ENCODE peak calls at places on chromosomes 16 and 17, in seven cellular contexts. C is AG04450; Q is uterus; B is CD8-positive, alpha-beta T cell; K is fibroblast of lung; L is GM12865; N is transverse colon. A is an unnamed sample.

GRCh38 chr17:31495049-31495885 is 103.8 kb downstream of the RAB11FIP4 start:
- DNase-seq in C (no peak), Q (no peak), B (no peak), K (no peak), L (no peak), N (peak; percentile 69), A (no peak)

GRCh38 chr16:49473131-49473530 is 99.5 kb downstream of the C16orf78 start:
- DNase-seq in C (no peak), Q (peak; percentile 4), B (no peak), K (no peak), L (no peak), N (no peak), A (no peak)

GRCh38 chr16:23081675-23082119 is 67.6 kb downstream of the USP31 start:
- DNase-seq in C (no peak), Q (peak; percentile 46), B (no peak), K (peak; percentile 90), L (no peak), N (no peak), A (no peak)

GRCh38 chr16:86874141-86874540 is 295.8 kb downstream of the FOXL1 start:
- DNase-seq in C (no peak), Q (no peak), B (no peak), K (no peak), L (peak; percentile 5), N (no peak), A (peak; percentile 26)

GRCh38 chr17:43151880-43152456 is 19.0 kb upstream of the NBR1 start:
- DNase-seq in C (no peak), Q (no peak), B (no peak), K (no peak), L (no peak), N (no peak), A (no peak)

GRCh38 chr17:11251561-11252107 is 10.6 kb downstream of the SHISA6 start:
- DNase-seq in C (no peak), Q (no peak), B (no peak), K (no peak), L (no peak), N (no peak), A (no peak)

GRCh38 chr16:23145186-23145585 is 4.1 kb downstream of the USP31 start:
- DNase-seq in C (no peak), Q (peak; percentile 49), B (no peak), K (peak; percentile 14), L (no peak), N (no peak), A (no peak)

GRCh38 chr17:77844681-77845080 is 113.8 kb upstream of the TNRC6C start:
- DNase-seq in C (no peak), Q (no peak), B (no peak), K (no peak), L (no peak), N (no peak), A (no peak)

GRCh38 chr16:27225536-27226360 is 22.4 kb downstream of the KDM8 start:
- DNase-seq in C (no peak), Q (no peak), B (no peak), K (no peak), L (peak; percentile 29), N (peak; percentile 65), A (no peak)

GRCh38 chr16:88411951-88412576 is 29.3 kb downstream of the ZNF469 start:
- DNase-seq in C (no peak), Q (no peak), B (no peak), K (no peak), L (no peak), N (no peak), A (no peak)

GRCh38 chr16:84156342-84156784 is 11.3 kb downstream of the DNAAF1 start:
- DNase-seq in C (no peak), Q (no peak), B (no peak), K (peak; percentile 54), L (no peak), N (no peak), A (no peak)

GRCh38 chr16:88393034-88393433 is 10.3 kb downstream of the ZNF469 start:
- DNase-seq in C (no peak), Q (no peak), B (no peak), K (no peak), L (no peak), N (no peak), A (no peak)

GRCh38 chr17:66466421-66466820 is 164.0 kb downstream of the PRKCA start:
- DNase-seq in C (no peak), Q (no peak), B (no peak), K (no peak), L (no peak), N (no peak), A (no peak)

GRCh38 chr17:44768505-44769142 is 9.8 kb downstream of the ADAM11 start:
- DNase-seq in C (no peak), Q (no peak), B (no peak), K (no peak), L (no peak), N (no peak), A (no peak)

GRCh38 chr17:3533752-3534151 is 23.9 kb downstream of the TRPV3 start:
- DNase-seq in C (no peak), Q (no peak), B (no peak), K (no peak), L (no peak), N (no peak), A (no peak)

GRCh38 chr16:30875881-30876791 is 17.7 kb downstream of the BCL7C start:
- DNase-seq in C (no peak), Q (no peak), B (peak; percentile 58), K (peak; percentile 39), L (peak; percentile 84), N (peak; percentile 27), A (peak; percentile 30)

GRCh38 chr16:11614587-11615175 is 28.0 kb upstream of the LITAF start:
- DNase-seq in C (no peak), Q (no peak), B (no peak), K (peak; percentile 23), L (no peak), N (no peak), A (no peak)

GRCh38 chr17:48239603-48239995 is 132.0 kb downstream of the SNX11 start:
- DNase-seq in C (no peak), Q (no peak), B (no peak), K (no peak), L (no peak), N (no peak), A (no peak)

GRCh38 chr17:31627960-31628359 is 231.1 kb downstream of the COPRS start:
- DNase-seq in C (peak; percentile 74), Q (no peak), B (no peak), K (peak; percentile 92), L (no peak), N (no peak), A (no peak)

GRCh38 chr16:22732959-22733358 is 81.0 kb upstream of the HS3ST2 start:
- DNase-seq in C (no peak), Q (no peak), B (no peak), K (no peak), L (no peak), N (no peak), A (no peak)

GRCh38 chr16:69393898-69394849 is 8.4 kb upstream of the TERF2 start:
- DNase-seq in C (no peak), Q (no peak), B (no peak), K (no peak), L (no peak), N (no peak), A (no peak)

GRCh38 chr17:11608396-11608795 is 10.1 kb downstream of the DNAH9 start:
- DNase-seq in C (no peak), Q (peak; percentile 86), B (no peak), K (no peak), L (no peak), N (peak; percentile 62), A (no peak)

GRCh38 chr16:76946879-76947278 is 244.1 kb upstream of the MON1B start:
- DNase-seq in C (peak; percentile 60), Q (no peak), B (no peak), K (peak; percentile 87), L (peak; percentile 8), N (no peak), A (no peak)

GRCh38 chr17:75061618-75062017 is 14.6 kb downstream of the KCTD2 start:
- DNase-seq in C (no peak), Q (no peak), B (no peak), K (no peak), L (no peak), N (no peak), A (no peak)
- TF ChIP-seq CTCF in C (no peak), Q (no peak), B (no peak), K (no peak), L (no peak), N (no peak), A (no peak)

GRCh38 chr16:6027733-6028132 is 930.1 kb upstream of the EEF2KMT start:
- DNase-seq in C (no peak), Q (no peak), B (no peak), K (no peak), L (no peak), N (no peak), A (no peak)

GRCh38 chr16:6035161-6035560 is 937.6 kb upstream of the EEF2KMT start:
- DNase-seq in C (no peak), Q (no peak), B (no peak), K (no peak), L (no peak), N (no peak), A (no peak)

GRCh38 chr16:6031567-6031966 is 934.0 kb upstream of the EEF2KMT start:
- DNase-seq in C (no peak), Q (no peak), B (no peak), K (no peak), L (no peak), N (no peak), A (no peak)

GRCh38 chr16:6031102-6031501 is 933.5 kb upstream of the EEF2KMT start:
- DNase-seq in C (no peak), Q (no peak), B (no peak), K (no peak), L (no peak), N (no peak), A (no peak)

GRCh38 chr16:6032438-6032837 is 934.8 kb upstream of the EEF2KMT start:
- DNase-seq in C (no peak), Q (no peak), B (no peak), K (no peak), L (no peak), N (no peak), A (no peak)
- TF ChIP-seq CTCF in C (no peak), Q (no peak), B (no peak), K (no peak), L (no peak), N (no peak), A (no peak)

GRCh38 chr16:56842133-56842532 is 22.9 kb upstream of the SLC12A3 start:
- DNase-seq in C (no peak), Q (no peak), B (no peak), K (no peak), L (no peak), N (no peak), A (no peak)
- TF ChIP-seq CTCF in C (no peak), Q (no peak), B (no peak), K (no peak), L (no peak), N (no peak), A (no peak)

DNA sequence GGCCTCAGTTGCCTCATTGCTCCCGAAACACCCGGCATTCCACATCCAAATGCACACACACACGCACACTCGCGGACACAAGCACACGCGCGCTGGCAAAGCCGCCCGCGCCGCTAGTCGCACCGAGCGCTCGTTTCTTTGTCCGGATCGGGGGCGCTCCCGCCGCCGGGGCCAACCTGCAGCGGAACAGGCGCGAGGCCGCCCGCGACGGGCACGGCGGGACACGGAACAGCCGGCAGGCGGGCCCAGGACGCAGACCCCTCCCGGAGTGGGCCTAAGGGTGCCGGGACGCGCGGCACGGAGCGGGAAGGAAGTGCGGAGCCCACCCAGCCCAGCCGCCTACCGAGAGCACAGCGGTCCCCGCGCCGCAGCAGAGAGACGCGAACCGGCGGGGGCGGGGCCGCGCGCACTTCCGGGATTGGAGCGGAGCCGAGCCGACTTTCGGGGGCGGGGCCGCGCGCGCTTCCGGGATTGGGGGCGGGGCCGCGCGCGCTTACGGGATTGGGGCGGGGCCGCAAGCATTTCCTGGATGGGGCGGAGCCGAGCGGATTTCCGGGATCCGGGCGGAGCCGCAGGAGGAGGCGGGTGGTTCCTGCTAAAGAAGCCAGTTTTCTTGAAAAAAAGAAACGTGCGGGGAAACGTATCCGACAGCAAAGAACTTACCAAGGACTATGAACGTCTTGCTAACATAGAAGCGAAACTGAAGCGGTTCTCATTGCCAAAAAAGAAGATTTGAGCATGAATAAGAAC is at the start of gene CYBC1:
- DNase-seq in C (peak; percentile 84), Q (peak; percentile 93), B (peak; percentile 97), K (peak; percentile 91), L (peak; percentile 97), N (peak; percentile 96), A (peak; percentile 94)
- TF ChIP-seq CTCF in C (no peak), Q (no peak), B (no peak), K (no peak), L (no peak), N (no peak), A (no peak)

A was measured in natural killer cell.